ENCODE peak calls at places on chromosomes 6 and 20, in five cellular contexts. R is stimulated activated CD4-positive, alpha-beta T cell treated with anti-CD3 and anti-CD28 coated beads, Interleukin-1b, Interleukin-23, amount 100 ng/mL, for 48 hours; D is EL; C is activated CD4-positive, alpha-beta T cell treated with anti-CD3 and anti-CD28 coated beads for 4 hours; Q is fibroblast of gingiva. N is an unnamed sample.

GRCh38 chr6:125310994-125311649 is 9.4 kb upstream of the HDDC2 start:
- DNase-seq in R (no peak), D (peak; percentile 58), C (peak; percentile 19), Q (peak; percentile 52), N (peak; percentile 88)

GRCh38 chr20:2108987-2109386 is 7.4 kb downstream of the STK35 start:
- DNase-seq in R (no peak), D (peak; percentile 87), C (no peak), Q (peak; percentile 52), N (peak; percentile 72)

GRCh38 chr6:624979-625378 is 31.9 kb downstream of the HUS1B start:
- DNase-seq in R (no peak), D (peak; percentile 27), C (no peak), Q (peak; percentile 73), N (peak; percentile 42)

GRCh38 chr20:53291548-53291947 is 302.1 kb downstream of the ZNF217 start:
- DNase-seq in R (no peak), D (peak; percentile 3), C (no peak), Q (no peak), N (no peak)

GRCh38 chr6:152112503-152113261 is 305.2 kb downstream of the ESR1 start:
- DNase-seq in R (no peak), D (no peak), C (no peak), Q (no peak), N (no peak)

GRCh38 chr6:80457044-80457933 is 350.8 kb downstream of the BCKDHB start:
- DNase-seq in R (no peak), D (peak; percentile 92), C (no peak), Q (peak; percentile 96), N (peak; percentile 95)

GRCh38 chr6:157223021-157223430 is 100.3 kb downstream of the TMEM242 start:
- DNase-seq in R (no peak), D (peak; percentile 40), C (no peak), Q (no peak), N (no peak)

GRCh38 chr6:98525860-98526259 is 308.5 kb upstream of the POU3F2 start:
- DNase-seq in R (no peak), D (no peak), C (no peak), Q (no peak), N (no peak)

GRCh38 chr6:169779896-169780295 is 28.5 kb downstream of the ERMARD start:
- DNase-seq in R (no peak), D (no peak), C (no peak), Q (no peak), N (no peak)